ENCODE peak calls at places on chromosome 21, in six cellular contexts. One of them, this sample, is unnamed.

GRCh38 chr21:26844258-26845065 is 747 bp downstream of the ADAMTS1 start:
- DNase-seq in AG04450: no peak
- DNase-seq in fibroblast of mammary gland: no peak
- DNase-seq in HCT116: no peak
- DNase-seq in lung: no peak
- DNase-seq in brain microvascular endothelial cell: peak; percentile 21
- DNase-seq in this sample: peak; percentile 65

GRCh38 chr21:41478319-41479177 is 29.4 kb downstream of the TMPRSS2 start:
- DNase-seq in AG04450: no peak
- DNase-seq in brain microvascular endothelial cell: no peak
- DNase-seq in HCT116: no peak
- DNase-seq in fibroblast of mammary gland: no peak
- DNase-seq in lung: peak; percentile 70
- DNase-seq in this sample: no peak

GRCh38 chr21:27648560-27648959 is 681.7 kb upstream of the ADAMTS5 start:
- DNase-seq in fibroblast of mammary gland: peak; percentile 92
- DNase-seq in brain microvascular endothelial cell: peak; percentile 97
- DNase-seq in AG04450: peak; percentile 20
- DNase-seq in HCT116: no peak
- DNase-seq in lung: no peak
- DNase-seq in this sample: peak; percentile 96

GRCh38 chr21:25464275-25464674 is 143.0 kb downstream of the MRPL39 start:
- DNase-seq in fibroblast of mammary gland: peak; percentile 36
- DNase-seq in HCT116: no peak
- DNase-seq in brain microvascular endothelial cell: no peak
- DNase-seq in lung: no peak
- DNase-seq in AG04450: no peak
- DNase-seq in this sample: peak; percentile 60

GRCh38 chr21:43306911-43307676 is 119.8 kb downstream of the SIK1 start:
- DNase-seq in brain microvascular endothelial cell: peak; percentile 23
- DNase-seq in fibroblast of mammary gland: peak; percentile 25
- DNase-seq in lung: no peak
- DNase-seq in HCT116: no peak
- DNase-seq in AG04450: no peak
- DNase-seq in this sample: peak; percentile 37

GRCh38 chr21:18275740-18276139 is 31.1 kb downstream of the CHODL start:
- DNase-seq in brain microvascular endothelial cell: no peak
- DNase-seq in lung: no peak
- DNase-seq in HCT116: no peak
- DNase-seq in AG04450: no peak
- DNase-seq in fibroblast of mammary gland: no peak
- DNase-seq in this sample: no peak

GRCh38 chr21:31157756-31158155 is 119.5 kb upstream of the KRTAP19-8 start:
- DNase-seq in brain microvascular endothelial cell: no peak
- DNase-seq in AG04450: no peak
- DNase-seq in HCT116: no peak
- DNase-seq in fibroblast of mammary gland: no peak
- DNase-seq in lung: no peak
- DNase-seq in this sample: no peak

GRCh38 chr21:39866093-39866492 is 1.1 kb upstream of the PCP4 start:
- DNase-seq in HCT116: no peak
- DNase-seq in lung: no peak
- DNase-seq in fibroblast of mammary gland: no peak
- DNase-seq in AG04450: no peak
- DNase-seq in brain microvascular endothelial cell: no peak
- DNase-seq in this sample: no peak

GRCh38 chr21:38936237-38936636 is 130.5 kb downstream of the ETS2 start:
- DNase-seq in lung: no peak
- DNase-seq in fibroblast of mammary gland: no peak
- DNase-seq in brain microvascular endothelial cell: no peak
- DNase-seq in HCT116: no peak
- DNase-seq in AG04450: no peak
- DNase-seq in this sample: no peak

GRCh38 chr21:32256873-32257620 is 21.8 kb downstream of the MIS18A start:
- DNase-seq in AG04450: peak; percentile 78
- DNase-seq in brain microvascular endothelial cell: peak; percentile 89
- DNase-seq in fibroblast of mammary gland: peak; percentile 90
- DNase-seq in HCT116: no peak
- DNase-seq in lung: peak; percentile 65
- DNase-seq in this sample: peak; percentile 92
- H3K4me3 ChIP-seq in AG04450: no peak overlapping the region
- H3K4me3 ChIP-seq in brain microvascular endothelial cell: no peak overlapping the region
- H3K4me3 ChIP-seq in fibroblast of mammary gland: no peak overlapping the region
- H3K4me3 ChIP-seq in HCT116: no peak overlapping the region
- H3K4me3 ChIP-seq in lung: no peak overlapping the region
- H3K4me3 ChIP-seq in this sample: no peak overlapping the region

DNA sequence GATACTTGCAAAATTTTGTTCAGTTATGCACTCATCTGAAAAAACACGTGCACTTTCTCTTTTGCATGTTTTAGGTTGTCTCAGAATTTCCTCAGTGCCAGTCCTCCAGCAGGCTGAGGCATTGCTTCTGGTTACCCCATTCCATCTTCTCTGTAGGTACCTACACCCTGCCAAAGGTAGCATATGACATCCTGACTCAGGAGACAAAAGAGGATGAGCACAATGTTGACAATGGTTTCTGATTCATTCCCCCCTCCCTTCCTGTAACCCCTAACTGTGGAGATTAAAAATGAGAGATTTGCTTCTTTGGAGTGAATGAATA is 299.6 kb downstream of the GRIK1 start:
- DNase-seq in lung: no peak
- DNase-seq in AG04450: no peak
- DNase-seq in fibroblast of mammary gland: peak; percentile 5
- DNase-seq in brain microvascular endothelial cell: no peak
- DNase-seq in HCT116: no peak
- DNase-seq in this sample: peak; percentile 22
- H3K4me3 ChIP-seq in lung: no peak overlapping the region
- H3K4me3 ChIP-seq in AG04450: no peak overlapping the region
- H3K4me3 ChIP-seq in fibroblast of mammary gland: no peak overlapping the region
- H3K4me3 ChIP-seq in brain microvascular endothelial cell: no peak overlapping the region
- H3K4me3 ChIP-seq in HCT116: no peak overlapping the region
- H3K4me3 ChIP-seq in this sample: no peak overlapping the region

GRCh38 chr21:46284722-46285121 is 689 bp downstream of the MCM3AP start:
- DNase-seq in fibroblast of mammary gland: no peak
- DNase-seq in AG04450: no peak
- DNase-seq in HCT116: no peak
- DNase-seq in brain microvascular endothelial cell: no peak
- DNase-seq in lung: no peak
- DNase-seq in this sample: no peak
- H3K4me3 ChIP-seq in fibroblast of mammary gland: peak overlapping the region; percentile 69
- H3K4me3 ChIP-seq in AG04450: peak overlapping the region; percentile 78
- H3K4me3 ChIP-seq in HCT116: peak overlapping the region; percentile 100
- H3K4me3 ChIP-seq in brain microvascular endothelial cell: peak overlapping the region; percentile 64
- H3K4me3 ChIP-seq in lung: no peak overlapping the region
- H3K4me3 ChIP-seq in this sample: peak overlapping the region; percentile 80

DNA sequence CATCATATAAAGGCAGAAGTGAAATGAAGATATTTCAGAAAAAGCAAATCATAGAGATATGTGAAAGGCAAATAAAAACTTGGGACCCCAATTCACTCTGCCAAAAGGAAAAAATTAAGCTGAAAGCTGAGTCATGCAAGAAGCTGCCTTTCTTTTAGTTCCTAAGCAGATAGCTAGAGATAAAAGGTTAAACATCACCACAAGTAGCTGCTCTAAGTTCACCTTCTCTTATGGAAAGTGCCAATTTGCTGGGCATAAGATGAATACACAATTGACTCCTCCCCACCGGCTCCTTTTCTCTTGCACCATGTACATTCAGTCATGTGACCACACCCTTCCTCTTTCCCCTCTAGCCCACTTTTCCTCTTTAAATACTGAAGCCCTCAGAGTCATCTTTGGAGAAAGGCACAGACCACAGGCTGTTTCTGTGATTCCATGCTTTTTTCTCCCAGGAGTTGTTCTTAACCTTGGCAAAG is 5.4 kb upstream of the SUMO3 start:
- DNase-seq in brain microvascular endothelial cell: no peak
- DNase-seq in fibroblast of mammary gland: no peak
- DNase-seq in HCT116: no peak
- DNase-seq in AG04450: no peak
- DNase-seq in lung: no peak
- DNase-seq in this sample: no peak
- H3K4me3 ChIP-seq in brain microvascular endothelial cell: no peak overlapping the region
- H3K4me3 ChIP-seq in fibroblast of mammary gland: no peak overlapping the region
- H3K4me3 ChIP-seq in HCT116: no peak overlapping the region
- H3K4me3 ChIP-seq in AG04450: no peak overlapping the region
- H3K4me3 ChIP-seq in lung: no peak overlapping the region
- H3K4me3 ChIP-seq in this sample: no peak overlapping the region

DNA sequence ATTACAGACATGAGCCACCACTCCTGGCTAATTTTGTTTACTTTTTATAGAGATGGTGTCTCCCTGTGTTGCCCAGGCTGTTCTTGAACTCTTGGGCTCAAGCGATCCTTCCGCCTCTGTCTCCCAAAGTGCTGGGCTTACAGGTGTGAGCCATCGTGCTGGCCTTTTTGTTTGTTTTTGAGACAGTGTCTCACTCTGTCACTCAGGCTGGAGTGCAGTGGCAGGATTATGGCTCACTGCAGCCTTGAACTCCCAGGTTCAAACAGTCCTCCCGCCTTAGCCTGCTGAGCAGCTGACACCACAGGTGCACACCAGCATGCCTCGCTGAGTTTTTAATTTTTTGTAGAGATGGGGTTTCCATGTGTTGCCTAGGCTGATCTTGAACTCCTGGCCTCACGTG is 49.1 kb downstream of the ADARB1 start:
- DNase-seq in lung: no peak
- DNase-seq in HCT116: no peak
- DNase-seq in brain microvascular endothelial cell: no peak
- DNase-seq in AG04450: no peak
- DNase-seq in fibroblast of mammary gland: no peak
- DNase-seq in this sample: no peak
- H3K4me3 ChIP-seq in lung: no peak overlapping the region
- H3K4me3 ChIP-seq in HCT116: no peak overlapping the region
- H3K4me3 ChIP-seq in brain microvascular endothelial cell: no peak overlapping the region
- H3K4me3 ChIP-seq in AG04450: no peak overlapping the region
- H3K4me3 ChIP-seq in fibroblast of mammary gland: no peak overlapping the region
- H3K4me3 ChIP-seq in this sample: no peak overlapping the region

DNA sequence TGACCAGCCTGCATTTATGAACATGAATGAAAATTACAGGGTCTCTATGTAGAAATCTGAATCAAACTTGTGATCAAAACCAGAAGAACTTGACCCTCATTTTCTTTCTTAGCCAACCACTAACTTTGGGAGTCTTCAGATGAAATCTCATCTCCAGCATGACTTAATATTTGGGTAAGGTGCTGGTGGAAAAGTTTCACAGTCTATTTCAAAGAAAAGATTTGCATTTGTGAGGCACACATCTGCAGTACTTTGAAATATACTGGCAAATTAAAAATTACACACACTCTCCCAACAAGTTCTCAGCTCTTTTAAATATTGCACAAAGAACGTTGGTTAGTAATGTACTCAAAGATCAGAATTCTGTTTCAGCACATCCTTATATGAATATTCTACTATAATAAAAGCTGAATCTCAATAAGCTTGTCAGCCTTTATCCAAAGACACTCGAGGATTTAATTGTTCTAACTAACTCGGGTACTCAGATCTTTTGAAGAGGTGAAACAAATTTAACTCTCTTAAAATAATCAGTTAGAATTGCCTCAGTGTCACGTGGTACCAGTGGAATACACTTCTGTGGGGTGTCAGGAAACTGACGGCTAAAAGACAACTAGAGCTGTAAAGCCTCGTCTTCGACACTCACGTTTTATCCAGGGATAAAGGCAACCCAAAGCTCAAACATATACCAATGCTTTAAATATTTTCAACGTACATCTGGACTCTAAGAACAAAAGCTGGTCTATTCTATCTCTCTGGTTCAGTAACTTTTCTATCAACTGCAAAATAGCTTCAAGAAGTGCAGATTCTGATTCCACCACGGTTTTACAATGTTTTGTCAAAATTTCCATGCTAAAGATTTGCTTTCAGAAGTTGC is 19.1 kb downstream of the SAMSN1 start:
- DNase-seq in AG04450: no peak
- DNase-seq in HCT116: no peak
- DNase-seq in brain microvascular endothelial cell: no peak
- DNase-seq in fibroblast of mammary gland: no peak
- DNase-seq in lung: no peak
- DNase-seq in this sample: no peak
- H3K4me3 ChIP-seq in AG04450: no peak overlapping the region
- H3K4me3 ChIP-seq in HCT116: no peak overlapping the region
- H3K4me3 ChIP-seq in brain microvascular endothelial cell: no peak overlapping the region
- H3K4me3 ChIP-seq in fibroblast of mammary gland: no peak overlapping the region
- H3K4me3 ChIP-seq in lung: no peak overlapping the region
- H3K4me3 ChIP-seq in this sample: no peak overlapping the region

GRCh38 chr21:36109868-36110267 is 25.0 kb upstream of the CBR3 start:
- DNase-seq in lung: peak; percentile 21
- DNase-seq in fibroblast of mammary gland: no peak
- DNase-seq in AG04450: no peak
- DNase-seq in brain microvascular endothelial cell: no peak
- DNase-seq in HCT116: no peak
- DNase-seq in this sample: no peak

GRCh38 chr21:36100971-36101641 is 31.3 kb downstream of the CBR1 start:
- DNase-seq in lung: no peak
- DNase-seq in fibroblast of mammary gland: no peak
- DNase-seq in brain microvascular endothelial cell: no peak
- DNase-seq in AG04450: no peak
- DNase-seq in HCT116: no peak
- DNase-seq in this sample: no peak

GRCh38 chr21:36103434-36103833 is 31.4 kb upstream of the CBR3 start:
- DNase-seq in HCT116: no peak
- DNase-seq in brain microvascular endothelial cell: no peak
- DNase-seq in AG04450: no peak
- DNase-seq in fibroblast of mammary gland: no peak
- DNase-seq in lung: no peak
- DNase-seq in this sample: no peak

GRCh38 chr21:36104306-36105300 is 30.3 kb upstream of the CBR3 start:
- DNase-seq in fibroblast of mammary gland: peak; percentile 77
- DNase-seq in HCT116: peak; percentile 24
- DNase-seq in AG04450: no peak
- DNase-seq in brain microvascular endothelial cell: peak; percentile 45
- DNase-seq in lung: no peak
- DNase-seq in this sample: peak; percentile 70

GRCh38 chr21:36105327-36105842 is 29.5 kb upstream of the CBR3 start:
- DNase-seq in lung: no peak
- DNase-seq in HCT116: no peak
- DNase-seq in brain microvascular endothelial cell: no peak
- DNase-seq in fibroblast of mammary gland: no peak
- DNase-seq in AG04450: no peak
- DNase-seq in this sample: no peak
- H3K4me3 ChIP-seq in lung: no peak overlapping the region
- H3K4me3 ChIP-seq in HCT116: no peak overlapping the region
- H3K4me3 ChIP-seq in brain microvascular endothelial cell: no peak overlapping the region
- H3K4me3 ChIP-seq in fibroblast of mammary gland: peak overlapping the region; percentile 53
- H3K4me3 ChIP-seq in AG04450: no peak overlapping the region
- H3K4me3 ChIP-seq in this sample: no peak overlapping the region

GRCh38 chr21:34519694-34520093 is 7.7 kb upstream of the KCNE1 start:
- DNase-seq in AG04450: no peak
- DNase-seq in fibroblast of mammary gland: no peak
- DNase-seq in lung: no peak
- DNase-seq in HCT116: no peak
- DNase-seq in brain microvascular endothelial cell: no peak
- DNase-seq in this sample: no peak
- H3K4me3 ChIP-seq in AG04450: no peak overlapping the region
- H3K4me3 ChIP-seq in fibroblast of mammary gland: no peak overlapping the region
- H3K4me3 ChIP-seq in lung: no peak overlapping the region
- H3K4me3 ChIP-seq in HCT116: no peak overlapping the region
- H3K4me3 ChIP-seq in brain microvascular endothelial cell: no peak overlapping the region
- H3K4me3 ChIP-seq in this sample: no peak overlapping the region

DNA sequence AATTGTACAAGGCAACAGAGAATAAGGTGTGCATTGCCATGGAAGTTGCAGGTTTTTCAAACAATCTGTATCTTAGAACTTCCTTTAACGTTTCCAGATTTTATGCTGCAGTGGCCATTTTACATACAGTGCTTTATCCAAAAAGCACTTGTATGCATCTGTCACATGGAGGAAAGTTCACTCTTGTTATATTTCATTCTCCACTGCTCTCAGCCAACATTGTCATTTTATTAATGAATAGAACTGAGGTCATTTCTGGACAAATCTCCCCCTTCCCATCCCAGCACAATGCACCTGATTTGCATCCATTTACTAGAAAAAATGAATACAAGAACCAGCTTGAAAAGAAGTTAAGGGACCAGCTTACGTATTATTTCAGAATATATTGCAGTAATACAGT is 342.0 kb downstream of the USP25 start:
- DNase-seq in lung: no peak
- DNase-seq in AG04450: no peak
- DNase-seq in brain microvascular endothelial cell: no peak
- DNase-seq in HCT116: no peak
- DNase-seq in fibroblast of mammary gland: no peak
- DNase-seq in this sample: no peak
- H3K4me3 ChIP-seq in lung: no peak overlapping the region
- H3K4me3 ChIP-seq in AG04450: no peak overlapping the region
- H3K4me3 ChIP-seq in brain microvascular endothelial cell: no peak overlapping the region
- H3K4me3 ChIP-seq in HCT116: no peak overlapping the region
- H3K4me3 ChIP-seq in fibroblast of mammary gland: peak overlapping the region; percentile 50
- H3K4me3 ChIP-seq in this sample: no peak overlapping the region